ENCODE peak calls at places on chromosome 9, in four cellular contexts. R, D, N and L are unnamed samples. For H3K9me3 and H3K27me3, the result is how much of the 10 kb centered on the place peaks cover.

GRCh38 chr9:78866228-78867132 is 569.6 kb downstream of the PSAT1 start:
- DNase-seq in N (peak), D (peak), R (peak), L (no peak)

GRCh38 chr9:115668506-115668905 is 485.1 kb upstream of the PAPPA start:
- DNase-seq in N (no peak), D (peak), R (no peak), L (no peak)

GRCh38 chr9:124839612-124840299 is 13.5 kb upstream of the WDR38 start:
- DNase-seq in D (peak), N (peak), R (no peak), L (no peak)

GRCh38 chr9:21889673-21890072 is 87.2 kb downstream of the MTAP start:
- DNase-seq in D (no peak), N (no peak), R (no peak), L (no peak)

GRCh38 chr9:119114681-119115080 is 254.6 kb downstream of the BRINP1 start:
- DNase-seq in R (no peak), D (no peak), N (no peak), L (no peak)

GRCh38 chr9:71692337-71692736 is 76.0 kb downstream of the CEMIP2 start:
- DNase-seq in R (no peak), N (no peak), D (peak), L (no peak)

GRCh38 chr9:68715181-68715456 is 10.1 kb downstream of the PIP5K1B start:
- DNase-seq in D (no peak), R (no peak), N (no peak), L (no peak)

GRCh38 chr9:20255052-20255451 is 367.2 kb downstream of the MLLT3 start:
- DNase-seq in N (no peak), D (no peak), R (no peak), L (no peak)

GRCh38 chr9:131500939-131501541 is 1.7 kb upstream of the POMT1 start:
- DNase-seq in R (no peak), N (no peak), D (peak), L (peak)

GRCh38 chr9:22813520-22813919 is 366.9 kb downstream of the DMRTA1 start:
- DNase-seq in D (peak), N (no peak), R (peak), L (no peak)

GRCh38 chr9:111542497-111543254 is 17.7 kb downstream of the ZNF483 start:
- DNase-seq in R (no peak), N (no peak), D (no peak), L (no peak)
- H3K9me3 ChIP-seq in R (under half), N (under half), D (half or more), L (half or more)

GRCh38 chr9:96079816-96080215 is 204.3 kb downstream of the ERCC6L2 start:
- DNase-seq in D (no peak), N (no peak), R (no peak), L (no peak)
- TF ChIP-seq CTCF in D (no peak), N (no peak), R (no peak), L (no peak)

GRCh38 chr9:109051733-109052132 is 38.4 kb upstream of the CTNNAL1 start:
- DNase-seq in R (no peak), N (no peak), D (no peak), L (no peak)
- H3K27me3 ChIP-seq in R (under half), N (under half), D (under half), L (under half)

DNA sequence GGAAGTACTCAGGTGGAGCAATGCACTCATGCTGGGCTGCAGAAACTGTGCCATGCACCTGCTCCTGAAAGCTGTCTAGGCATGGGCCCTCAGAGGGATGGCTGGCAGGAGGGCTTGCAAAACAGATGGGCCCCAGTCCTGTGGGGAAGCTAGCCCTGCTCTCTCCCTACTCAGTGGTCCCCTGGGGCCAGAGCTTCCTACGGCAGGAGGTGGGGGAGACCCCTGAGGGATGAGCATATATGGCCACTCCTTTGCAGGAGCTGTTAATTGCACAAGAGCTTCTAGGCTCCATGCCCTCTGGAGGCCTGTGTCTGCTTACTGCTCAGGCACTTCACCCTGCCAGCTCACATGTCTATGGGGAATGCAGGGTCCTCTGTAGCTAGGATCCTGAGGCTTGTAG is 545.3 kb upstream of the PTPRD start:
- DNase-seq in D (no peak), R (no peak), N (no peak), L (no peak)
- H3K9me3 ChIP-seq in D (under half), R (under half), N (under half), L (under half)

GRCh38 chr9:84669293-84670105 is at the start of gene NTRK2:
- DNase-seq in N (no peak), D (peak), R (peak), L (no peak)
- TF ChIP-seq CTCF in N (no peak), D (no peak), R (no peak), L (no peak)

DNA sequence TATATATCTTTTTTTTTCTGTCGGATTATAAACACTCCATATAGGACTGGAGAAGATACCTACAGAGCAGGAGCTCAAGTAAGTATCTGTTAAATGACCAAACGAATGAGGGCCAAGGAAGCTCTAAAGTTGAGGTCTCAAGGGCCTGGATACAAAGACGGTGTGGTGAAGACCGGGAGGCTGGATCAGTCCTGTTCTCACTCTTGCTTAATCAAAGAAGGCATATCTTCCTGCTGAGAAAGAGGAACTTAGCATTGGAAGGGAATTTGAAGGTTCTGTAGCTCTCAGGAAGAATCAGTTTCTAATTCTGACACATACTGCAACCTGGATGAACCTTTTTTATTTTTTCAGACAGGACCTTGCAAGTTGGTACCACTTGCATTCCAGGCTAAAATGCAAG is 28.3 kb upstream of the PAX5 start:
- DNase-seq in N (no peak), R (no peak), D (no peak), L (no peak)
- H3K27me3 ChIP-seq in N (under half), R (half or more), D (under half), L (under half)

GRCh38 chr9:133274236-133275104 is 531 bp downstream of the ABO start:
- DNase-seq in R (no peak), D (no peak), N (no peak), L (no peak)
- H3K9me3 ChIP-seq in R (under half), D (under half), N (under half), L (under half)